ENCODE peak calls at places on chromosomes 4 and X, in eight cellular contexts. S, L, J, B, M, O, F and D are unnamed samples.
A peak's percentile ranks its signal among the peaks of the same experiment; 100 is the strongest.

GRCh38 chr4:186827542-186827887 is 103.9 kb upstream of the FAT1 start:
- DNase-seq in S (no peak), L (no peak), J (no peak), B (no peak), M (no peak), O (no peak), F (no peak), D (no peak)

GRCh38 chr4:6535329-6535692 is 39.7 kb upstream of the MAN2B2 start:
- DNase-seq in S (no peak), L (no peak), J (no peak), B (no peak), M (no peak), O (no peak), F (no peak), D (no peak)

GRCh38 chr4:163542275-163542674 is 47.8 kb downstream of the TMA16 start:
- DNase-seq in S (no peak), L (no peak), J (no peak), B (no peak), M (no peak), O (peak; percentile 58), F (no peak), D (no peak)

GRCh38 chrX:96985046-96985445 is 101.3 kb downstream of the RPA4 start:
- DNase-seq in S (no peak), L (no peak), J (no peak), B (no peak), M (no peak), O (peak; percentile 0), F (no peak), D (no peak)

GRCh38 chr4:47528651-47529050 is 43.6 kb downstream of the ATP10D start:
- DNase-seq in S (no peak), L (no peak), J (no peak), B (no peak), M (no peak), O (no peak), F (no peak), D (no peak)

GRCh38 chr4:128787509-128788311 is 21.8 kb upstream of the JADE1 start:
- DNase-seq in S (no peak), L (no peak), J (no peak), B (no peak), M (no peak), O (no peak), F (no peak), D (no peak)

GRCh38 chr4:79042079-79042674 is 102.9 kb upstream of the PAQR3 start:
- DNase-seq in S (no peak), L (no peak), J (peak; percentile 29), B (no peak), M (no peak), O (peak; percentile 27), F (no peak), D (no peak)

GRCh38 chrX:150225266-150225665 is 137.9 kb upstream of the MAMLD1 start:
- DNase-seq in S (no peak), L (no peak), J (no peak), B (no peak), M (no peak), O (no peak), F (no peak), D (no peak)

GRCh38 chrX:44343412-44343942 is at the start of gene EFHC2:
- DNase-seq in S (peak; percentile 58), L (peak; percentile 55), J (no peak), B (no peak), M (peak; percentile 8), O (no peak), F (peak; percentile 25), D (no peak)

GRCh38 chr4:3440979-3441500 is 728 bp upstream of the HGFAC start:
- DNase-seq in S (no peak), L (no peak), J (no peak), B (no peak), M (no peak), O (peak; percentile 42), F (no peak), D (no peak)

GRCh38 chrX:132909643-132910042 is 48.8 kb downstream of the HS6ST2 start:
- DNase-seq in S (no peak), L (no peak), J (no peak), B (no peak), M (no peak), O (peak; percentile 28), F (no peak), D (no peak)